ENCODE peak calls at places on chromosomes 11 and 22, in seven cellular contexts. I, N, E, J, O, R and W are unnamed samples.

GRCh38 chr11:7204778-7205177 is 46.9 kb upstream of the SYT9 start:
- DNase-seq in I (no peak), N (no peak), E (no peak), J (no peak), O (peak; percentile 5), R (peak; percentile 62), W (peak; percentile 76)

GRCh38 chr22:28074526-28074925 is 155.5 kb upstream of the PITPNB start:
- DNase-seq in I (no peak), N (peak; percentile 41), E (no peak), J (no peak), O (no peak), R (no peak), W (no peak)

GRCh38 chr22:37403267-37403960 is 23.9 kb downstream of the ELFN2 start:
- DNase-seq in I (no peak), N (no peak), E (no peak), J (no peak), O (no peak), R (no peak), W (no peak)

GRCh38 chr22:29816980-29817379 is 21.1 kb downstream of the ASCC2 start:
- DNase-seq in I (no peak), N (no peak), E (no peak), J (no peak), O (peak; percentile 54), R (no peak), W (peak; percentile 52)

GRCh38 chr11:95338430-95338991 is 107.5 kb upstream of the SESN3 start:
- DNase-seq in I (no peak), N (peak; percentile 28), E (peak; percentile 91), J (no peak), O (no peak), R (peak; percentile 91), W (peak; percentile 37)

GRCh38 chr11:69911310-69912160 is 92.3 kb upstream of the FGF3 start:
- DNase-seq in I (no peak), N (peak; percentile 15), E (no peak), J (no peak), O (no peak), R (no peak), W (no peak)

GRCh38 chr11:44711113-44711512 is 15.6 kb upstream of the TSPAN18 start:
- DNase-seq in I (no peak), N (no peak), E (peak; percentile 51), J (no peak), O (no peak), R (no peak), W (no peak)

GRCh38 chr11:92311616-92312449 is 87.2 kb downstream of the FAT3 start:
- DNase-seq in I (no peak), N (no peak), E (no peak), J (no peak), O (no peak), R (peak; percentile 67), W (peak; percentile 62)

GRCh38 chr11:97890466-97890865 is 1130.3 kb upstream of the CNTN5 start:
- DNase-seq in I (no peak), N (no peak), E (no peak), J (no peak), O (no peak), R (no peak), W (no peak)

GRCh38 chr11:69467646-69468045 is 13.8 kb upstream of the LINC01488 start:
- DNase-seq in I (no peak), N (peak; percentile 11), E (no peak), J (no peak), O (no peak), R (no peak), W (no peak)

GRCh38 chr11:93579187-93579773 is 36.1 kb upstream of the SMCO4 start:
- DNase-seq in I (no peak), N (no peak), E (no peak), J (no peak), O (no peak), R (no peak), W (no peak)

GRCh38 chr22:45059296-45059695 is 49.5 kb upstream of the PHF21B start:
- DNase-seq in I (no peak), N (no peak), E (no peak), J (no peak), O (no peak), R (no peak), W (no peak)

GRCh38 chr11:72844356-72844755 is 30.1 kb downstream of the ATG16L2 start:
- DNase-seq in I (no peak), N (no peak), E (peak; percentile 63), J (no peak), O (no peak), R (peak; percentile 61), W (no peak)

GRCh38 chr11:131759140-131759539 is 388.7 kb downstream of the NTM start:
- DNase-seq in I (no peak), N (no peak), E (no peak), J (no peak), O (no peak), R (no peak), W (no peak)

GRCh38 chr11:14687456-14687855 is 43.9 kb downstream of the PDE3B start:
- DNase-seq in I (no peak), N (no peak), E (no peak), J (no peak), O (no peak), R (no peak), W (no peak)

GRCh38 chr11:69645801-69646492 is 5.0 kb downstream of the CCND1 start:
- DNase-seq in I (no peak), N (no peak), E (no peak), J (no peak), O (no peak), R (no peak), W (no peak)

GRCh38 chr11:44624761-44625221 is 59.3 kb downstream of the CD82 start:
- DNase-seq in I (no peak), N (no peak), E (no peak), J (no peak), O (no peak), R (no peak), W (no peak)

GRCh38 chr11:16912607-16913006 is 101.6 kb downstream of the PLEKHA7 start:
- DNase-seq in I (no peak), N (no peak), E (no peak), J (no peak), O (no peak), R (no peak), W (no peak)

GRCh38 chr22:23183107-23183698 is 2.9 kb downstream of the BCR start:
- DNase-seq in I (no peak), N (peak; percentile 35), E (peak; percentile 74), J (no peak), O (peak; percentile 39), R (peak; percentile 76), W (peak; percentile 63)

GRCh38 chr22:17964153-17964552 is 60.2 kb downstream of the MICAL3 start:
- DNase-seq in I (no peak), N (no peak), E (no peak), J (no peak), O (no peak), R (no peak), W (no peak)

GRCh38 chr11:3127706-3128355 is 37.3 kb downstream of the OSBPL5 start:
- DNase-seq in I (no peak), N (peak; percentile 38), E (no peak), J (no peak), O (no peak), R (no peak), W (no peak)

GRCh38 chr11:3128356-3129180 is 36.5 kb downstream of the OSBPL5 start:
- DNase-seq in I (no peak), N (peak; percentile 10), E (no peak), J (no peak), O (no peak), R (no peak), W (no peak)

GRCh38 chr11:3124821-3125220 is 40.3 kb downstream of the OSBPL5 start:
- DNase-seq in I (no peak), N (no peak), E (no peak), J (no peak), O (no peak), R (no peak), W (no peak)

GRCh38 chr11:3126901-3127691 is 38.0 kb downstream of the OSBPL5 start:
- DNase-seq in I (no peak), N (peak; percentile 25), E (no peak), J (no peak), O (no peak), R (no peak), W (no peak)

GRCh38 chr11:3126207-3126865 is 38.8 kb downstream of the OSBPL5 start:
- DNase-seq in I (no peak), N (peak; percentile 49), E (no peak), J (no peak), O (peak; percentile 47), R (no peak), W (peak; percentile 42)
- H3K4me3 ChIP-seq in I (no peak overlapping the region), N (peak overlapping the region; percentile 17), E (no peak overlapping the region), J (no peak overlapping the region), O (peak overlapping the region; percentile 2), R (no peak overlapping the region), W (no peak overlapping the region)

GRCh38 chr11:88103337-88104206 is 71.7 kb downstream of the RAB38 start:
- DNase-seq in I (peak; percentile 95), N (no peak), E (peak; percentile 59), J (peak; percentile 74), O (peak; percentile 47), R (peak; percentile 77), W (peak; percentile 73)
- TF ChIP-seq CTCF in I (peak; percentile 89), N (peak; percentile 36), E (peak; percentile 48), J (peak; percentile 73), O (peak; percentile 81), R (peak; percentile 79), W (peak; percentile 65)

GRCh38 chr11:65298655-65299179 is 15.9 kb upstream of the CDC42EP2 start:
- DNase-seq in I (no peak), N (peak; percentile 76), E (peak; percentile 53), J (no peak), O (no peak), R (peak; percentile 81), W (no peak)
- H3K4me3 ChIP-seq in I (no peak overlapping the region), N (peak overlapping the region; percentile 36), E (no peak overlapping the region), J (no peak overlapping the region), O (no peak overlapping the region), R (no peak overlapping the region), W (no peak overlapping the region)

DNA sequence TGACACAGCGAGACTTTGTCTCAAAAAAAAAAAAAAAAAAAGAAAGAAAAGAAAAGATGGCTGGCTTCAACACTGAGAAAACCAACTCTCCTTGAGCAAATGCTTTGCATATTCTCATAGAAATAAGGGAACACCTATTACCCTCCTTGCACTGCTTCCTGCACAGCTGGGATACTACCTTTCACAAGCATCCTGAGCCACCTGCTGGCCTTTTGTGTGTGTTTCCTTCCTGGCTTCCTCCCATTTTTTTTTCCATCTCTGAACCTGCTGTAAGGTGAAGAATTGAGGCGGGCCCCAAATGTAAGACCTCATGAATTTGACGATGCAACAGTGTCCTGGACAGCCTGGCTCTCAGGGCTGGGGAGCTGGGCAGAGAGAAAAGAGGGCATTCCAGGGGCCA is 1.9 kb upstream of the RFPL3 start:
- DNase-seq in I (peak; percentile 31), N (no peak), E (peak; percentile 35), J (no peak), O (peak; percentile 23), R (no peak), W (peak; percentile 38)
- TF ChIP-seq CTCF in I (no peak), N (peak; percentile 22), E (peak; percentile 23), J (no peak), O (peak; percentile 48), R (no peak), W (peak; percentile 51)